ENCODE peak calls at places on chromosomes 2 and 18, in ten cellular contexts. R is H54; W is MCF 10A; S is A549; P is 8988T; T is naive thymus-derived CD4-positive, alpha-beta T cell; U is astrocyte of the spinal cord; V is activated CD8-positive, alpha-beta memory T cell treated with anti-CD3 and anti-CD28 coated beads for 48 hours; H is left ventricle myocardium superior; Y is suprapubic skin. L is an unnamed sample.

GRCh38 chr2:185373226-185373625 is 365.4 kb upstream of the FSIP2 start:
- DNase-seq in P (no peak), H (no peak), U (no peak), V (no peak), T (no peak), Y (no peak), R (no peak), S (no peak), W (no peak), L (no peak)

GRCh38 chr2:10222-10875 is 36.0 kb downstream of the FAM110C start:
- DNase-seq in S (no peak), P (no peak), H (peak; percentile 48), U (peak; percentile 3), Y (no peak), R (no peak), W (no peak), V (no peak), T (no peak), L (no peak)

GRCh38 chr2:206225435-206226232 is 48.8 kb upstream of the ZDBF2 start:
- DNase-seq in R (no peak), U (no peak), Y (no peak), S (no peak), P (no peak), T (no peak), V (no peak), H (no peak), W (no peak), L (no peak)

GRCh38 chr18:76480913-76481312 is 14.1 kb downstream of the ZNF516 start:
- DNase-seq in V (no peak), S (no peak), Y (no peak), R (no peak), U (no peak), W (no peak), P (no peak), T (no peak), H (no peak), L (no peak)

GRCh38 chr18:37456395-37456794 is 109.2 kb downstream of the CELF4 start:
- DNase-seq in T (no peak), Y (no peak), U (no peak), R (no peak), V (no peak), H (no peak), W (no peak), P (no peak), S (no peak), L (no peak)

GRCh38 chr18:52541056-52541455 is 201.1 kb downstream of the DCC start:
- DNase-seq in Y (no peak), W (no peak), U (no peak), V (no peak), T (no peak), P (no peak), R (no peak), H (no peak), S (no peak), L (no peak)

GRCh38 chr2:134365356-134365755 is 111.5 kb downstream of the MGAT5 start:
- DNase-seq in Y (no peak), V (no peak), R (no peak), S (peak; percentile 20), P (no peak), W (peak; percentile 16), H (no peak), T (no peak), U (no peak), L (no peak)

GRCh38 chr2:111030271-111030891 is 90.3 kb upstream of the BCL2L11 start:
- DNase-seq in U (peak; percentile 8), T (no peak), H (no peak), P (no peak), Y (no peak), R (no peak), S (no peak), W (no peak), V (no peak), L (no peak)

GRCh38 chr18:54181856-54182612 is 42.4 kb downstream of the MBD2 start:
- DNase-seq in T (no peak), H (no peak), V (no peak), R (no peak), U (peak; percentile 26), P (no peak), Y (no peak), W (peak; percentile 25), S (no peak), L (no peak)

GRCh38 chr2:6412533-6413085 is 453.1 kb downstream of the CMPK2 start:
- DNase-seq in R (no peak), T (no peak), Y (no peak), S (no peak), P (no peak), H (no peak), W (peak; percentile 20), V (no peak), U (peak; percentile 12), L (no peak)

L was measured in PC-9.